ENCODE peak calls at places on chromosome 16, in seven cellular contexts. A is A549, P is transverse colon, V is ovary, S is SK-N-SH, B is H1, R is sigmoid colon. X is an unnamed sample.

GRCh38 chr16:64172191-64172590 is 949.7 kb downstream of the CDH11 start:
- DNase-seq in A (no peak), P (no peak), V (no peak), S (no peak), B (no peak), R (no peak), X (no peak)

GRCh38 chr16:85400305-85401205 is 212.6 kb upstream of the GSE1 start:
- DNase-seq in A (no peak), P (no peak), V (peak; percentile 14), S (no peak), B (no peak), R (peak; percentile 40), X (no peak)

GRCh38 chr16:84700518-84701277 is 898 bp downstream of the USP10 start:
- DNase-seq in A (peak; percentile 29), P (peak; percentile 44), V (no peak), S (peak; percentile 37), B (no peak), R (peak; percentile 62), X (no peak)

GRCh38 chr16:66361604-66362135 is 4.8 kb upstream of the CDH5 start:
- DNase-seq in A (no peak), P (no peak), V (no peak), S (no peak), B (no peak), R (no peak), X (no peak)

GRCh38 chr16:56999409-57000270 is 10.3 kb downstream of the NLRC5 start:
- DNase-seq in A (no peak), P (no peak), V (no peak), S (no peak), B (no peak), R (peak; percentile 47), X (no peak)

GRCh38 chr16:68348645-68349445 is 38.0 kb downstream of the PRMT7 start:
- DNase-seq in A (no peak), P (no peak), V (no peak), S (no peak), B (no peak), R (no peak), X (no peak)

GRCh38 chr16:11437069-11437468 is 91.8 kb downstream of the RMI2 start:
- DNase-seq in A (no peak), P (no peak), V (no peak), S (no peak), B (no peak), R (no peak), X (no peak)

GRCh38 chr16:70432800-70433455 is 6.0 kb downstream of the ST3GAL2 start:
- DNase-seq in A (no peak), P (peak; percentile 51), V (no peak), S (peak; percentile 38), B (no peak), R (no peak), X (no peak)

GRCh38 chr16:80984124-80984892 is 22.4 kb downstream of the CMC2 start:
- DNase-seq in A (peak; percentile 31), P (no peak), V (no peak), S (no peak), B (no peak), R (no peak), X (no peak)

GRCh38 chr16:85639529-85640253 is 26.6 kb downstream of the GSE1 start:
- DNase-seq in A (no peak), P (no peak), V (no peak), S (peak; percentile 92), B (no peak), R (peak; percentile 91), X (no peak)

GRCh38 chr16:84040823-84041391 is 1.7 kb downstream of the SLC38A8 start:
- DNase-seq in A (no peak), P (no peak), V (no peak), S (no peak), B (no peak), R (no peak), X (no peak)

GRCh38 chr16:57096192-57096591 is 3.8 kb downstream of the CPNE2 start:
- DNase-seq in A (no peak), P (no peak), V (no peak), S (no peak), B (no peak), R (no peak), X (no peak)

GRCh38 chr16:27446721-27447120 is 44.7 kb downstream of the IL21R start:
- DNase-seq in A (no peak), P (peak; percentile 47), V (no peak), S (no peak), B (no peak), R (no peak), X (no peak)

GRCh38 chr16:51490866-51491265 is 339.8 kb upstream of the SALL1 start:
- DNase-seq in A (no peak), P (no peak), V (no peak), S (no peak), B (no peak), R (no peak), X (no peak)

GRCh38 chr16:54203851-54204505 is 82.6 kb downstream of the IRX3 start:
- DNase-seq in A (no peak), P (no peak), V (no peak), S (no peak), B (no peak), R (peak; percentile 18), X (no peak)

GRCh38 chr16:65062736-65063583 is 58.9 kb downstream of the CDH11 start:
- DNase-seq in A (no peak), P (no peak), V (no peak), S (no peak), B (no peak), R (no peak), X (no peak)

GRCh38 chr16:86549893-86550190 is 5.2 kb downstream of the MTHFSD start:
- DNase-seq in A (no peak), P (no peak), V (no peak), S (no peak), B (no peak), R (peak; percentile 36), X (no peak)

GRCh38 chr16:49531425-49531824 is 157.8 kb downstream of the C16orf78 start:
- DNase-seq in A (no peak), P (no peak), V (no peak), S (peak; percentile 53), B (no peak), R (no peak), X (no peak)

GRCh38 chr16:86396918-86397317 is 113.4 kb upstream of the FOXF1 start:
- DNase-seq in A (no peak), P (peak; percentile 53), V (no peak), S (no peak), B (no peak), R (peak; percentile 95), X (no peak)

DNA sequence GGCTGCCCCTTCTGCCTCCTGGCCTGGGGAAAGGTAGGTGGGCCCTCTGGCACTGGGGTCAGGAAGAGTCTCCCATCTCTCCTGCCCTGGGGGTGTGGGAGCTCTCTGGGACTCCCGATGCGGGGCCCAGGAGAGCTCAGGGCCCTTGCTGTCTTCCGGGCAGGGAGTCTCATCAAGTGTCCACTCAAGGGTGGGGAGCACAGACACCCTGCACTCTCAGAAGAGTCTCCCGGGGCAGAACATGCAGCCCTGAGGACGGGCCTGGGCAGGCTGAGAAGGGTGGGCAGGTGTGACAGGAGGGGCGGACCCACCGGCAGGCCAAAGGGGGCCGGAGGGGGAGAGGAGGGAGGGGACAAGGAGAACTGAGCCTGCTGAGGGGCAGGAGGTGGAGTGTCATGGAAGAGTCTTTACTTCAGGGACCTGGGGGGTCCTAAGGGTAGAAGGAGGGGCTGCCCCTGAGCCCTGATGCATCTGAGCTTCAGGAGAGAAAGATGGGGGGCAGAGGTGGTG is 8.4 kb upstream of the PKMYT1 start:
- DNase-seq in A (no peak), P (no peak), V (no peak), S (no peak), B (no peak), R (no peak), X (no peak)
- TF ChIP-seq EP300 in A (no peak), P (no peak), V (no peak), S (no peak), B (no peak), R (no peak), X (no peak)

GRCh38 chr16:10349851-10350250 is 36.0 kb upstream of the ATF7IP2 start:
- DNase-seq in A (no peak), P (no peak), V (no peak), S (no peak), B (no peak), R (no peak), X (no peak)

GRCh38 chr16:10356870-10357842 is 28.7 kb upstream of the ATF7IP2 start:
- DNase-seq in A (no peak), P (no peak), V (no peak), S (no peak), B (no peak), R (no peak), X (no peak)

GRCh38 chr16:10355589-10355988 is 30.3 kb upstream of the ATF7IP2 start:
- DNase-seq in A (no peak), P (no peak), V (no peak), S (no peak), B (no peak), R (no peak), X (no peak)

DNA sequence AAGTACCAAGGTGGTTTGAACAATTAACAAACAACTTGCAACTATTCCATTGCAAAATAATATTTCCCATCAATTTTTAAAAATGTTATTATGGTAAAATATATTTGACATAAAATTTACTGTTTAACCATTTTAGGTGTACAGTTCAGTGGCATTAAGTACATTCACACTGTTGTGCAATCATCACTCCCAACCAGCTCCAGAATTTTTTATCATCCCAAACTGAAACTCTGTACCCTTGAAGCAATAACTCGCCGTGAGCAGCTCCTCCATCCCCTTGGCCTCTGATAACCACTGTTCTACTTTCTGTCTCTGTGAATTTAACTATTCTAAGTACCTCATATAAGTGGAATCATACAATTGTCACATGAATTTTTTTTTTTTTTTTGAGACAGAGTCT is 33.6 kb upstream of the ATF7IP2 start:
- DNase-seq in A (no peak), P (no peak), V (no peak), S (no peak), B (no peak), R (no peak), X (no peak)
- TF ChIP-seq EP300 in A (no peak), P (no peak), V (no peak), S (no peak), B (no peak), R (no peak), X (no peak)

GRCh38 chr16:228917-229730 is at the start of gene LUC7L:
- DNase-seq in A (peak; percentile 91), P (peak; percentile 90), V (peak; percentile 90), S (peak; percentile 98), B (peak; percentile 51), R (peak; percentile 92), X (peak; percentile 75)

GRCh38 chr16:239948-240277 is 5.3 kb downstream of the FAM234A start:
- DNase-seq in A (no peak), P (no peak), V (no peak), S (no peak), B (no peak), R (no peak), X (no peak)

GRCh38 chr16:230949-231348 is 1.7 kb upstream of the LUC7L start:
- DNase-seq in A (no peak), P (no peak), V (peak; percentile 27), S (no peak), B (no peak), R (no peak), X (no peak)

GRCh38 chr16:229731-230281 is 557 bp upstream of the LUC7L start:
- DNase-seq in A (no peak), P (no peak), V (peak; percentile 36), S (no peak), B (no peak), R (no peak), X (no peak)

GRCh38 chr16:234468-235305 is at the start of gene FAM234A:
- DNase-seq in A (peak; percentile 95), P (peak; percentile 96), V (peak; percentile 94), S (peak; percentile 96), B (peak; percentile 68), R (peak; percentile 97), X (peak; percentile 92)
- TF ChIP-seq EP300 in A (no peak), P (peak; percentile 28), V (peak; percentile 69), S (no peak), B (no peak), R (no peak), X (peak; percentile 79)

GRCh38 chr16:82082543-82083244 is 47.6 kb downstream of the HSD17B2 start:
- DNase-seq in A (peak; percentile 15), P (no peak), V (no peak), S (no peak), B (no peak), R (no peak), X (no peak)
- TF ChIP-seq EP300 in A (no peak), P (no peak), V (no peak), S (no peak), B (no peak), R (no peak), X (no peak)

X was measured in tibial nerve.